ENCODE peak calls at places on chromosome 16, in eight cellular contexts. One of them, this sample, is unnamed.
A peak's percentile ranks its signal among the peaks of the same experiment; 100 is the strongest.

GRCh38 chr16:66930189-66930588 is 4.0 kb downstream of the CIAO2B start:
- DNase-seq in right atrium auricular region: no peak
- DNase-seq in neural progenitor cell: no peak
- DNase-seq in heart right ventricle: peak; percentile 8
- DNase-seq in heart left ventricle: no peak
- DNase-seq in A549: peak; percentile 52
- DNase-seq in GM23248: peak; percentile 81
- DNase-seq in stomach: peak; percentile 55
- DNase-seq in this sample: peak; percentile 37

GRCh38 chr16:48041861-48042435 is 113.8 kb downstream of the ABCC12 start:
- DNase-seq in stomach: no peak
- DNase-seq in neural progenitor cell: peak; percentile 58
- DNase-seq in GM23248: no peak
- DNase-seq in heart right ventricle: no peak
- DNase-seq in heart left ventricle: no peak
- DNase-seq in right atrium auricular region: no peak
- DNase-seq in A549: peak; percentile 24
- DNase-seq in this sample: no peak

GRCh38 chr16:59067207-59067606 is 333.1 kb upstream of the GOT2 start:
- DNase-seq in A549: no peak
- DNase-seq in neural progenitor cell: no peak
- DNase-seq in GM23248: no peak
- DNase-seq in heart left ventricle: peak; percentile 39
- DNase-seq in right atrium auricular region: no peak
- DNase-seq in heart right ventricle: no peak
- DNase-seq in stomach: no peak
- DNase-seq in this sample: peak; percentile 14

GRCh38 chr16:69085032-69085695 is 20.3 kb upstream of the HAS3 start:
- DNase-seq in heart right ventricle: no peak
- DNase-seq in neural progenitor cell: no peak
- DNase-seq in GM23248: no peak
- DNase-seq in right atrium auricular region: no peak
- DNase-seq in stomach: no peak
- DNase-seq in A549: no peak
- DNase-seq in heart left ventricle: no peak
- DNase-seq in this sample: no peak

GRCh38 chr16:28189237-28189636 is 22.5 kb downstream of the XPO6 start:
- DNase-seq in GM23248: peak; percentile 64
- DNase-seq in stomach: no peak
- DNase-seq in A549: peak; percentile 27
- DNase-seq in heart right ventricle: no peak
- DNase-seq in right atrium auricular region: no peak
- DNase-seq in neural progenitor cell: no peak
- DNase-seq in heart left ventricle: peak; percentile 38
- DNase-seq in this sample: no peak

GRCh38 chr16:59878479-59878878 is 1144.4 kb upstream of the GOT2 start:
- DNase-seq in GM23248: peak; percentile 30
- DNase-seq in right atrium auricular region: no peak
- DNase-seq in heart right ventricle: no peak
- DNase-seq in heart left ventricle: no peak
- DNase-seq in neural progenitor cell: no peak
- DNase-seq in A549: peak; percentile 89
- DNase-seq in stomach: peak; percentile 61
- DNase-seq in this sample: no peak

GRCh38 chr16:86508028-86508946 is 2.0 kb upstream of the FOXF1 start:
- DNase-seq in neural progenitor cell: peak; percentile 63
- DNase-seq in heart left ventricle: no peak
- DNase-seq in stomach: no peak
- DNase-seq in right atrium auricular region: no peak
- DNase-seq in GM23248: peak; percentile 36
- DNase-seq in A549: peak; percentile 25
- DNase-seq in heart right ventricle: no peak
- DNase-seq in this sample: no peak

GRCh38 chr16:25493136-25493811 is 198.5 kb upstream of the HS3ST4 start:
- DNase-seq in stomach: no peak
- DNase-seq in A549: no peak
- DNase-seq in heart left ventricle: no peak
- DNase-seq in neural progenitor cell: no peak
- DNase-seq in heart right ventricle: no peak
- DNase-seq in right atrium auricular region: no peak
- DNase-seq in GM23248: no peak
- DNase-seq in this sample: no peak

GRCh38 chr16:47461598-47462266 is 601 bp downstream of the PHKB start:
- DNase-seq in heart left ventricle: no peak
- DNase-seq in right atrium auricular region: no peak
- DNase-seq in neural progenitor cell: peak; percentile 58
- DNase-seq in A549: peak; percentile 87
- DNase-seq in heart right ventricle: no peak
- DNase-seq in GM23248: peak; percentile 70
- DNase-seq in stomach: no peak
- DNase-seq in this sample: no peak

GRCh38 chr16:85555549-85556455 is 57.3 kb upstream of the GSE1 start:
- DNase-seq in neural progenitor cell: no peak
- DNase-seq in heart left ventricle: peak; percentile 35
- DNase-seq in right atrium auricular region: no peak
- DNase-seq in GM23248: peak; percentile 61
- DNase-seq in stomach: peak; percentile 55
- DNase-seq in heart right ventricle: peak; percentile 49
- DNase-seq in A549: peak; percentile 18
- DNase-seq in this sample: peak; percentile 61

GRCh38 chr16:87692176-87692575 is 73.6 kb downstream of the KLHDC4 start:
- DNase-seq in neural progenitor cell: no peak
- DNase-seq in right atrium auricular region: no peak
- DNase-seq in GM23248: no peak
- DNase-seq in heart right ventricle: no peak
- DNase-seq in stomach: no peak
- DNase-seq in A549: no peak
- DNase-seq in heart left ventricle: no peak
- DNase-seq in this sample: no peak

GRCh38 chr16:85662036-85662812 is 26.5 kb downstream of the GINS2 start:
- DNase-seq in right atrium auricular region: no peak
- DNase-seq in heart left ventricle: no peak
- DNase-seq in A549: no peak
- DNase-seq in stomach: no peak
- DNase-seq in heart right ventricle: no peak
- DNase-seq in GM23248: no peak
- DNase-seq in neural progenitor cell: peak; percentile 92
- DNase-seq in this sample: no peak

GRCh38 chr16:69176033-69176780 is 10.8 kb upstream of the SNTB2 start:
- DNase-seq in neural progenitor cell: no peak
- DNase-seq in heart left ventricle: no peak
- DNase-seq in stomach: no peak
- DNase-seq in heart right ventricle: no peak
- DNase-seq in GM23248: peak; percentile 85
- DNase-seq in A549: no peak
- DNase-seq in right atrium auricular region: no peak
- DNase-seq in this sample: no peak

GRCh38 chr16:70765491-70765890 is 35.5 kb downstream of the VAC14 start:
- DNase-seq in GM23248: no peak
- DNase-seq in A549: no peak
- DNase-seq in neural progenitor cell: no peak
- DNase-seq in heart left ventricle: peak; percentile 14
- DNase-seq in right atrium auricular region: no peak
- DNase-seq in stomach: no peak
- DNase-seq in heart right ventricle: no peak
- DNase-seq in this sample: no peak

GRCh38 chr16:53094013-53094630 is 39.3 kb downstream of the CHD9 start:
- DNase-seq in stomach: peak; percentile 82
- DNase-seq in GM23248: no peak
- DNase-seq in heart left ventricle: peak; percentile 68
- DNase-seq in heart right ventricle: peak; percentile 61
- DNase-seq in A549: peak; percentile 74
- DNase-seq in neural progenitor cell: no peak
- DNase-seq in right atrium auricular region: peak; percentile 73
- DNase-seq in this sample: peak; percentile 35

GRCh38 chr16:12092347-12092882 is 115.9 kb downstream of the SNX29 start:
- DNase-seq in neural progenitor cell: no peak
- DNase-seq in right atrium auricular region: no peak
- DNase-seq in heart right ventricle: no peak
- DNase-seq in heart left ventricle: no peak
- DNase-seq in A549: peak; percentile 13
- DNase-seq in GM23248: peak; percentile 77
- DNase-seq in stomach: no peak
- DNase-seq in this sample: no peak

GRCh38 chr16:65767125-65767524 is 599.4 kb upstream of the CDH5 start:
- DNase-seq in heart left ventricle: no peak
- DNase-seq in right atrium auricular region: no peak
- DNase-seq in A549: no peak
- DNase-seq in stomach: no peak
- DNase-seq in neural progenitor cell: peak; percentile 71
- DNase-seq in heart right ventricle: no peak
- DNase-seq in GM23248: no peak
- DNase-seq in this sample: no peak

GRCh38 chr16:57268804-57269800 is 15.4 kb downstream of the PLLP start:
- DNase-seq in stomach: peak; percentile 95
- DNase-seq in heart left ventricle: peak; percentile 81
- DNase-seq in heart right ventricle: peak; percentile 70
- DNase-seq in neural progenitor cell: no peak
- DNase-seq in GM23248: no peak
- DNase-seq in right atrium auricular region: peak; percentile 84
- DNase-seq in A549: peak; percentile 40
- DNase-seq in this sample: peak; percentile 76

GRCh38 chr16:58563235-58563634 is 47.9 kb downstream of the SETD6 start:
- DNase-seq in GM23248: peak; percentile 73
- DNase-seq in right atrium auricular region: no peak
- DNase-seq in stomach: no peak
- DNase-seq in A549: no peak
- DNase-seq in neural progenitor cell: no peak
- DNase-seq in heart left ventricle: no peak
- DNase-seq in heart right ventricle: no peak
- DNase-seq in this sample: no peak

GRCh38 chr16:86373502-86373901 is 136.8 kb upstream of the FOXF1 start:
- DNase-seq in heart right ventricle: no peak
- DNase-seq in A549: no peak
- DNase-seq in neural progenitor cell: no peak
- DNase-seq in heart left ventricle: no peak
- DNase-seq in GM23248: no peak
- DNase-seq in right atrium auricular region: no peak
- DNase-seq in stomach: no peak
- DNase-seq in this sample: no peak

GRCh38 chr16:27720731-27721547 is 171.0 kb downstream of the KATNIP start:
- DNase-seq in right atrium auricular region: no peak
- DNase-seq in neural progenitor cell: peak; percentile 38
- DNase-seq in A549: no peak
- DNase-seq in heart left ventricle: peak; percentile 49
- DNase-seq in stomach: no peak
- DNase-seq in heart right ventricle: peak; percentile 31
- DNase-seq in GM23248: peak; percentile 9
- DNase-seq in this sample: no peak

GRCh38 chr16:3182608-3183444 is 5.2 kb upstream of the OR1F1 start:
- DNase-seq in heart right ventricle: no peak
- DNase-seq in right atrium auricular region: no peak
- DNase-seq in GM23248: peak; percentile 62
- DNase-seq in heart left ventricle: no peak
- DNase-seq in neural progenitor cell: peak; percentile 73
- DNase-seq in stomach: peak; percentile 37
- DNase-seq in A549: peak; percentile 88
- DNase-seq in this sample: peak; percentile 55

GRCh38 chr16:14098081-14098480 is 27.0 kb downstream of the MRTFB start:
- DNase-seq in stomach: no peak
- DNase-seq in heart right ventricle: no peak
- DNase-seq in GM23248: peak; percentile 21
- DNase-seq in right atrium auricular region: no peak
- DNase-seq in neural progenitor cell: no peak
- DNase-seq in A549: no peak
- DNase-seq in heart left ventricle: no peak
- DNase-seq in this sample: no peak

DNA sequence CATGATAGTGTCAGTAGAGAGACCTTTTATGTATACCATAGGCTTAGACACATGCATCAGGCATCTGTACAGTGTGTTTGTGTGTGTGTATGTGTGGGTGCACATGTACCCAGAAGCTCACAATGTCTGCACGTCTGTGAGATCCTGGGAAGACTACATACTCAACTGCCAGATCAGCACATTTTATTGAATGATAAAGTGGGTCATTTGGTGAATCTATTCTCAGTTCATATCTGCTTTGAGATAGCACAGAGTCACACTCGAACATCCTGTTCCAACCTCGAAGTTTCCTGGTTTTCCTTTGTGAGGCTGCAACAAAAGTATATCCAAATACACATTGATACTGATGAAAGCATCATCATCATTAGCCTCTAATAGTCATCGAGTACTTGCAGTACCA is 63.6 kb downstream of the MAF start:
- DNase-seq in A549: no peak
- DNase-seq in heart left ventricle: no peak
- DNase-seq in GM23248: no peak
- DNase-seq in right atrium auricular region: no peak
- DNase-seq in stomach: no peak
- DNase-seq in heart right ventricle: no peak
- DNase-seq in neural progenitor cell: no peak
- DNase-seq in this sample: no peak
- H3K9me3 ChIP-seq in A549: no peaks in the 10 kb centered on the region
- H3K9me3 ChIP-seq in heart left ventricle: no peaks in the 10 kb centered on the region
- H3K9me3 ChIP-seq in GM23248: no peaks in the 10 kb centered on the region
- H3K9me3 ChIP-seq in right atrium auricular region: no peaks in the 10 kb centered on the region
- H3K9me3 ChIP-seq in stomach: no peaks in the 10 kb centered on the region
- H3K9me3 ChIP-seq in heart right ventricle: no peaks in the 10 kb centered on the region
- H3K9me3 ChIP-seq in neural progenitor cell: no peaks in the 10 kb centered on the region
- H3K9me3 ChIP-seq in this sample: no peaks in the 10 kb centered on the region

GRCh38 chr16:10927497-10928112 is 14.7 kb downstream of the DEXI start:
- DNase-seq in heart left ventricle: no peak
- DNase-seq in A549: no peak
- DNase-seq in neural progenitor cell: no peak
- DNase-seq in right atrium auricular region: no peak
- DNase-seq in stomach: no peak
- DNase-seq in heart right ventricle: no peak
- DNase-seq in GM23248: no peak
- DNase-seq in this sample: no peak
- H3K9me3 ChIP-seq in heart left ventricle: no peaks in the 10 kb centered on the region
- H3K9me3 ChIP-seq in A549: no peaks in the 10 kb centered on the region
- H3K9me3 ChIP-seq in neural progenitor cell: no peaks in the 10 kb centered on the region
- H3K9me3 ChIP-seq in right atrium auricular region: no peaks in the 10 kb centered on the region
- H3K9me3 ChIP-seq in stomach: no peaks in the 10 kb centered on the region
- H3K9me3 ChIP-seq in heart right ventricle: no peaks in the 10 kb centered on the region
- H3K9me3 ChIP-seq in GM23248: no peaks in the 10 kb centered on the region
- H3K9me3 ChIP-seq in this sample: no peaks in the 10 kb centered on the region

GRCh38 chr16:79408355-79408754 is 192.2 kb downstream of the MAF start:
- DNase-seq in stomach: no peak
- DNase-seq in right atrium auricular region: no peak
- DNase-seq in heart right ventricle: no peak
- DNase-seq in A549: no peak
- DNase-seq in neural progenitor cell: no peak
- DNase-seq in heart left ventricle: no peak
- DNase-seq in GM23248: no peak
- DNase-seq in this sample: no peak
- H3K9me3 ChIP-seq in stomach: peaks cover 8% of the 10 kb centered on the region
- H3K9me3 ChIP-seq in right atrium auricular region: peaks cover 9% of the 10 kb centered on the region
- H3K9me3 ChIP-seq in heart right ventricle: no peaks in the 10 kb centered on the region
- H3K9me3 ChIP-seq in A549: peaks cover 2% of the 10 kb centered on the region
- H3K9me3 ChIP-seq in neural progenitor cell: no peaks in the 10 kb centered on the region
- H3K9me3 ChIP-seq in heart left ventricle: no peaks in the 10 kb centered on the region
- H3K9me3 ChIP-seq in GM23248: no peaks in the 10 kb centered on the region
- H3K9me3 ChIP-seq in this sample: no peaks in the 10 kb centered on the region

DNA sequence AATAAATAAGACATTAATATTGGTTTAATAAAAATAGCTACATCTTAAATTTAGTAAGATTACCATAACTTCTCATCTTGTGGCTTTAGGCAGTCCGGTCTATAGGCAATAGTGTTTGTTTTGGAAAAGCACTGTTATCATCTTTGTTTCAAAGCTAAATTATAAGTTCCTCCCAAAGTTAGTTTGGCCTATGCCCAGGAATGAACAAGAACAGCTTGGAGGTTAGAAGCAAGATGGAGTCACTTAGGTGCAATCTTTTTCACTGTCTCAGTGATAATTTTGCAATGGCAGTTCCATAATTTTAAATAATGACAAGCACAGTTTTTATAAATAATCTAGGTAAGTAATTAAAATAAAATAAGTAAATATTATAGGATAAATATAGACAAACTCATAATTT is 6.0 kb upstream of the LDHD start:
- DNase-seq in A549: no peak
- DNase-seq in GM23248: no peak
- DNase-seq in neural progenitor cell: no peak
- DNase-seq in heart right ventricle: no peak
- DNase-seq in stomach: no peak
- DNase-seq in right atrium auricular region: no peak
- DNase-seq in heart left ventricle: no peak
- DNase-seq in this sample: no peak
- H3K9me3 ChIP-seq in A549: peaks cover 9% of the 10 kb centered on the region
- H3K9me3 ChIP-seq in GM23248: no peaks in the 10 kb centered on the region
- H3K9me3 ChIP-seq in neural progenitor cell: no peaks in the 10 kb centered on the region
- H3K9me3 ChIP-seq in heart right ventricle: no peaks in the 10 kb centered on the region
- H3K9me3 ChIP-seq in stomach: peaks cover 22% of the 10 kb centered on the region
- H3K9me3 ChIP-seq in right atrium auricular region: peaks cover 27% of the 10 kb centered on the region
- H3K9me3 ChIP-seq in heart left ventricle: peaks cover 6% of the 10 kb centered on the region
- H3K9me3 ChIP-seq in this sample: no peaks in the 10 kb centered on the region